ENCODE peak calls at places on chromosome 6, in eight cellular contexts. E is HCT116, S is A549, T is SK-N-SH, Y is HepG2, N is H1, H is GM12878, J is endothelial cell of umbilical vein. K is an unnamed sample.

GRCh38 chr6:158840465-158840864 is 21.3 kb upstream of the EZR start:
- DNase-seq in E (no peak), S (no peak), T (no peak), Y (no peak), N (no peak), H (no peak), J (no peak), K (no peak)

GRCh38 chr6:103800131-103800670 is 1059.5 kb downstream of the HACE1 start:
- DNase-seq in E (no peak), S (no peak), T (no peak), Y (no peak), N (no peak), H (no peak), J (no peak), K (no peak)

GRCh38 chr6:49849121-49849907 is 17.0 kb downstream of the CRISP1 start:
- DNase-seq in E (peak; percentile 56), S (peak; percentile 46), T (peak; percentile 15), Y (peak; percentile 64), N (no peak), H (no peak), J (peak; percentile 47), K (peak; percentile 62)

GRCh38 chr6:36455486-36456027 is 12.8 kb downstream of the KCTD20 start:
- DNase-seq in E (no peak), S (no peak), T (no peak), Y (no peak), N (no peak), H (no peak), J (no peak), K (no peak)

GRCh38 chr6:170291271-170292110 is 613 bp upstream of the DLL1 start:
- DNase-seq in E (no peak), S (no peak), T (peak; percentile 59), Y (no peak), N (peak; percentile 88), H (no peak), J (peak; percentile 44), K (peak; percentile 94)

GRCh38 chr6:47485491-47486135 is 8.0 kb downstream of the CD2AP start:
- DNase-seq in E (no peak), S (no peak), T (no peak), Y (no peak), N (no peak), H (no peak), J (no peak), K (no peak)

GRCh38 chr6:166056637-166057036 is 111.0 kb downstream of the TBXT start:
- DNase-seq in E (no peak), S (no peak), T (no peak), Y (no peak), N (no peak), H (no peak), J (no peak), K (no peak)

GRCh38 chr6:82955841-82956240 is 109.8 kb downstream of the UBE3D start:
- DNase-seq in E (no peak), S (no peak), T (no peak), Y (no peak), N (no peak), H (no peak), J (no peak), K (no peak)

GRCh38 chr6:17032595-17033591 is 69.0 kb upstream of the STMND1 start:
- DNase-seq in E (no peak), S (peak; percentile 40), T (no peak), Y (no peak), N (no peak), H (no peak), J (peak; percentile 95), K (no peak)

GRCh38 chr6:55276745-55277627 is 50.3 kb upstream of the GFRAL start:
- DNase-seq in E (peak; percentile 58), S (peak; percentile 74), T (peak; percentile 19), Y (peak; percentile 71), N (peak; percentile 50), H (no peak), J (peak; percentile 64), K (peak; percentile 70)

GRCh38 chr6:52588087-52588709 is 11.3 kb upstream of the TRAM2 start:
- DNase-seq in E (no peak), S (no peak), T (no peak), Y (no peak), N (no peak), H (no peak), J (no peak), K (no peak)

GRCh38 chr6:11346516-11346915 is 114.0 kb upstream of the NEDD9 start:
- DNase-seq in E (no peak), S (no peak), T (no peak), Y (no peak), N (no peak), H (peak; percentile 71), J (no peak), K (no peak)

GRCh38 chr6:31945507-31946369 is at the start of gene CFB:
- DNase-seq in E (no peak), S (peak; percentile 57), T (no peak), Y (peak; percentile 100), N (no peak), H (no peak), J (peak; percentile 56), K (no peak)

GRCh38 chr6:138800377-138801150 is 4.7 kb downstream of the ECT2L start:
- DNase-seq in E (no peak), S (no peak), T (peak; percentile 22), Y (no peak), N (no peak), H (no peak), J (no peak), K (no peak)

GRCh38 chr6:41372526-41373366 is 37.3 kb downstream of the NCR2 start:
- DNase-seq in E (no peak), S (no peak), T (peak; percentile 47), Y (peak; percentile 49), N (peak; percentile 76), H (no peak), J (no peak), K (no peak)

GRCh38 chr6:45047573-45047972 is 280.6 kb upstream of the RUNX2 start:
- DNase-seq in E (no peak), S (no peak), T (no peak), Y (no peak), N (no peak), H (no peak), J (no peak), K (no peak)

DNA sequence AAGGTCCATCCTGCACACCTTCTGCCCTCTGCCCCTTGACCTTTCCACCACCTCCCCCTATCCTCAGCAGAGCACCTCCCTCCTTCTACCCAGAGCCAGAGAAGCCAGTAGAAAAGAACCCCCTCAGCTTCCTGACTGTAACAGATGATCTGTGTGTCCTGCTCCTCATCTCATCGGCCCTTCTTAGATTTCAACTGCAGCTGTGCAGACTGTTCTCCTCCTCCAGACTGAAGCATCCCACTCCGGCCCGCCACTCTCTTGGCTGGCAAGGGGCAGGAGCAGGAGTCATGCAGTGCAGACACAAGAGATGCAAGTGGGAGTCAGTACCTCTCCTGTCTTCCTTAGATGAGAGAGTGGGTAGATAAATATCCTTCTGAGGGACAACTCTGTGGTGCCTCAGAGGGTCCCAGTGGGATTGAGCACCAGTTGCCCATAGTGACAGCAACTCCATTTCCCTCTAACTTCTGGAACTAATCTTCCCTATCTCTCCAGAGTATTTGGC is 163.5 kb upstream of the MLN start:
- DNase-seq in E (no peak), S (no peak), T (no peak), Y (no peak), N (no peak), H (no peak), J (no peak), K (no peak)
- TF ChIP-seq MAX in E (no peak), S (no peak), T (no peak), Y (no peak), N (no peak), H (no peak), J (no peak), K (no peak)

GRCh38 chr6:53796791-53797190 is 2.0 kb downstream of the LRRC1 start:
- DNase-seq in E (no peak), S (no peak), T (no peak), Y (no peak), N (no peak), H (no peak), J (peak; percentile 43), K (no peak)
- H3K4me3 ChIP-seq in E (peak overlapping the region; percentile 75), S (no peak overlapping the region), T (no peak overlapping the region), Y (peak overlapping the region; percentile 92), N (peak overlapping the region; percentile 88), H (no peak overlapping the region), J (no peak overlapping the region), K (no peak overlapping the region)

GRCh38 chr6:43797919-43798318 is 27.9 kb downstream of the VEGFA start:
- DNase-seq in E (no peak), S (no peak), T (no peak), Y (no peak), N (no peak), H (no peak), J (no peak), K (no peak)

GRCh38 chr6:43801489-43802181 is 31.6 kb downstream of the VEGFA start:
- DNase-seq in E (no peak), S (no peak), T (no peak), Y (no peak), N (no peak), H (no peak), J (no peak), K (peak; percentile 48)

GRCh38 chr6:43800746-43801488 is 30.9 kb downstream of the VEGFA start:
- DNase-seq in E (no peak), S (no peak), T (no peak), Y (no peak), N (no peak), H (no peak), J (no peak), K (no peak)

GRCh38 chr6:43798688-43799444 is 28.9 kb downstream of the VEGFA start:
- DNase-seq in E (peak; percentile 92), S (peak; percentile 86), T (peak; percentile 66), Y (peak; percentile 83), N (no peak), H (peak; percentile 34), J (peak; percentile 26), K (peak; percentile 82)

DNA sequence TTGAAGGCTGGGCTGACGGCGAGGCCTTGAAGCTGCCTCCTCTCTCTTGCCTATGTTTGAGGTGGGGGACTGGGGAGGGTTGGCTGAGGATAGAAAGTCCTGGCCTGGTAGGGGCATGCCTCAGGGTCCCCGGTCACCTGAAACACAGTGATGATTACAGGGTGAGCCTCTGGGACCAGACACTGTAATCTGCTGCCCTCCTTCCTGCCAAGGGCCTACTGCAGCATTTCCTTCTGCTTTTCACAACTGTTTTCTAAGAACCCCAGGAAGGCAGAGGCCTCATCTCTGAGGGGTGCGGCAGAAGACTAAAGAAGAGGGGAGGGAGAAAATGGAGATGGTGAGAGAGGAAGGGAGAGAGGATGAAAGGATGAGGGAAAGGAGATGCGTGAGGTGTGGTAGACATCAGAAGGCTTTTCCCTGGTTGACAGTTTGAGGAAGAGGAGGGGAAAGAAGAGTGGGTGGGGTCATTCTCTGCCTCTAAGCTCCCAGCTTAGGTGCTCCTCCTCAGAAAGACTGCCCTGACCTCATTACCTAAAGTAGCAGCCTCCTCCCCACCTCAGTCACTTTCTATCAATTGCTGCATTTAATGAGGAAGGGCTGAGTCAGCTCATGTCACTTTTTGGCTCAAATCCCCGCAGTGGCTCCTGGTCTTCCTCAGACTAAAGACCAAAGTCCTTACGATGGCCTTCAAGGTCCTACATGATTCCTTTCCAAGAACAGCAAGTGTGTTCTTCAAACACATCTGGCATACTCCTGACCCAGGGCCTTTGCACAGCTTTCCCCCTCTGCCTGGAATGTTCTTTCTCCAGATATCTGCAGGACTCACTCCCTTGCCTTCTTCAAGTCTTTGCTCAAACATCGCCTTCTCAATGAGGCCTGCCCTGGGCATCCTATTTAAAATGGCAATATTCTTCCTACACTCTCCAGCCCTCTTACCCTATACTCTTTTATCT is 29.9 kb downstream of the VEGFA start:
- DNase-seq in E (no peak), S (no peak), T (no peak), Y (no peak), N (no peak), H (no peak), J (no peak), K (peak; percentile 85)
- TF ChIP-seq CTCF in E (no peak), S (no peak), T (no peak), Y (no peak), N (no peak), H (no peak), J (no peak), K (no peak)

GRCh38 chr6:150087336-150087735 is 18.4 kb upstream of the ULBP3 start:
- DNase-seq in E (no peak), S (no peak), T (no peak), Y (no peak), N (no peak), H (no peak), J (no peak), K (no peak)
- TF ChIP-seq MAX in E (no peak), S (no peak), T (no peak), Y (no peak), N (no peak), H (no peak), J (no peak), K (no peak)